ENCODE peak calls at places on chromosomes 4 and X, in six cellular contexts. One of them, this sample, is unnamed.

GRCh38 chrX:79231662-79232061 is 87.2 kb downstream of the GPR174 start:
- DNase-seq in neural progenitor cell: no peak
- DNase-seq in neuronal stem cell: no peak
- DNase-seq in T-helper 2 cell: no peak
- DNase-seq in HTR-8/SVneo: no peak
- DNase-seq in A549: no peak
- DNase-seq in this sample: no peak

GRCh38 chr4:130808492-130808891 is 1712.5 kb downstream of the C4orf33 start:
- DNase-seq in neural progenitor cell: peak
- DNase-seq in neuronal stem cell: no peak
- DNase-seq in T-helper 2 cell: no peak
- DNase-seq in HTR-8/SVneo: peak
- DNase-seq in A549: no peak
- DNase-seq in this sample: no peak

GRCh38 chr4:183345261-183345660 is 23.0 kb upstream of the CLDN24 start:
- DNase-seq in neural progenitor cell: peak
- DNase-seq in neuronal stem cell: no peak
- DNase-seq in T-helper 2 cell: no peak
- DNase-seq in HTR-8/SVneo: no peak
- DNase-seq in A549: no peak
- DNase-seq in this sample: no peak

GRCh38 chrX:119935215-119935893 is 8.2 kb downstream of the NKAP start:
- DNase-seq in neural progenitor cell: no peak
- DNase-seq in neuronal stem cell: no peak
- DNase-seq in T-helper 2 cell: no peak
- DNase-seq in HTR-8/SVneo: no peak
- DNase-seq in A549: no peak
- DNase-seq in this sample: no peak

GRCh38 chrX:6002056-6002455 is 226.6 kb downstream of the NLGN4X start:
- DNase-seq in neural progenitor cell: no peak
- DNase-seq in neuronal stem cell: no peak
- DNase-seq in T-helper 2 cell: no peak
- DNase-seq in HTR-8/SVneo: no peak
- DNase-seq in A549: no peak
- DNase-seq in this sample: no peak

GRCh38 chr4:4852591-4853362 is 6.7 kb upstream of the MSX1 start:
- DNase-seq in neural progenitor cell: peak
- DNase-seq in neuronal stem cell: no peak
- DNase-seq in T-helper 2 cell: no peak
- DNase-seq in HTR-8/SVneo: peak
- DNase-seq in A549: no peak
- DNase-seq in this sample: no peak

GRCh38 chr4:149031399-149031798 is 589.2 kb upstream of the NR3C2 start:
- DNase-seq in neural progenitor cell: peak
- DNase-seq in neuronal stem cell: no peak
- DNase-seq in T-helper 2 cell: no peak
- DNase-seq in HTR-8/SVneo: peak
- DNase-seq in A549: no peak
- DNase-seq in this sample: no peak

GRCh38 chr4:53633608-53634007 is 42.3 kb upstream of the LNX1 start:
- DNase-seq in neural progenitor cell: no peak
- DNase-seq in neuronal stem cell: no peak
- DNase-seq in T-helper 2 cell: no peak
- DNase-seq in HTR-8/SVneo: no peak
- DNase-seq in A549: no peak
- DNase-seq in this sample: no peak

GRCh38 chrX:51420610-51421009 is 75.8 kb downstream of the NUDT11 start:
- DNase-seq in neural progenitor cell: peak
- DNase-seq in neuronal stem cell: peak
- DNase-seq in T-helper 2 cell: no peak
- DNase-seq in HTR-8/SVneo: peak
- DNase-seq in A549: peak
- DNase-seq in this sample: no peak

GRCh38 chr4:39062094-39062493 is at the start of gene KLHL5:
- DNase-seq in neural progenitor cell: peak
- DNase-seq in neuronal stem cell: peak
- DNase-seq in T-helper 2 cell: no peak
- DNase-seq in HTR-8/SVneo: no peak
- DNase-seq in A549: no peak
- DNase-seq in this sample: no peak

GRCh38 chrX:45009371-45010000 is 136.5 kb downstream of the KDM6A start:
- DNase-seq in neural progenitor cell: no peak
- DNase-seq in neuronal stem cell: no peak
- DNase-seq in T-helper 2 cell: no peak
- DNase-seq in HTR-8/SVneo: no peak
- DNase-seq in A549: no peak
- DNase-seq in this sample: no peak

GRCh38 chr4:2939383-2940243 is 23.6 kb downstream of the NOP14 start:
- DNase-seq in neural progenitor cell: no peak
- DNase-seq in neuronal stem cell: no peak
- DNase-seq in T-helper 2 cell: no peak
- DNase-seq in HTR-8/SVneo: no peak
- DNase-seq in A549: no peak
- DNase-seq in this sample: no peak

GRCh38 chr4:150949342-150949741 is 65.7 kb downstream of the LRBA start:
- DNase-seq in neural progenitor cell: no peak
- DNase-seq in neuronal stem cell: no peak
- DNase-seq in T-helper 2 cell: no peak
- DNase-seq in HTR-8/SVneo: no peak
- DNase-seq in A549: no peak
- DNase-seq in this sample: no peak

GRCh38 chr4:30716158-30716557 is 4.0 kb upstream of the PCDH7 start:
- DNase-seq in neural progenitor cell: peak
- DNase-seq in neuronal stem cell: peak
- DNase-seq in T-helper 2 cell: no peak
- DNase-seq in HTR-8/SVneo: peak
- DNase-seq in A549: peak
- DNase-seq in this sample: no peak

GRCh38 chr4:31020363-31020762 is 300.2 kb downstream of the PCDH7 start:
- DNase-seq in neural progenitor cell: no peak
- DNase-seq in neuronal stem cell: no peak
- DNase-seq in T-helper 2 cell: no peak
- DNase-seq in HTR-8/SVneo: no peak
- DNase-seq in A549: no peak
- DNase-seq in this sample: no peak

GRCh38 chr4:39613093-39613656 is 25.5 kb downstream of the SMIM14 start:
- DNase-seq in neural progenitor cell: no peak
- DNase-seq in neuronal stem cell: no peak
- DNase-seq in T-helper 2 cell: no peak
- DNase-seq in HTR-8/SVneo: no peak
- DNase-seq in A549: no peak
- DNase-seq in this sample: no peak

GRCh38 chr4:71188197-71188625 is 150.6 kb upstream of the SLC4A4 start:
- DNase-seq in neural progenitor cell: peak
- DNase-seq in neuronal stem cell: peak
- DNase-seq in T-helper 2 cell: no peak
- DNase-seq in HTR-8/SVneo: no peak
- DNase-seq in A549: no peak
- DNase-seq in this sample: no peak

GRCh38 chr4:151675366-151676060 is 85.3 kb downstream of the GATB start:
- DNase-seq in neural progenitor cell: peak
- DNase-seq in neuronal stem cell: no peak
- DNase-seq in T-helper 2 cell: no peak
- DNase-seq in HTR-8/SVneo: no peak
- DNase-seq in A549: no peak
- DNase-seq in this sample: no peak

GRCh38 chrX:101685923-101686322 is 26.3 kb upstream of the ARMCX2 start:
- DNase-seq in neural progenitor cell: peak
- DNase-seq in neuronal stem cell: peak
- DNase-seq in T-helper 2 cell: no peak
- DNase-seq in HTR-8/SVneo: no peak
- DNase-seq in A549: no peak
- DNase-seq in this sample: no peak

GRCh38 chr4:110020139-110020538 is 107.5 kb downstream of the EGF start:
- DNase-seq in neural progenitor cell: peak
- DNase-seq in neuronal stem cell: peak
- DNase-seq in T-helper 2 cell: no peak
- DNase-seq in HTR-8/SVneo: peak
- DNase-seq in A549: no peak
- DNase-seq in this sample: no peak

GRCh38 chr4:105145913-105146285 is 777 bp upstream of the TET2 start:
- DNase-seq in neural progenitor cell: peak
- DNase-seq in neuronal stem cell: peak
- DNase-seq in T-helper 2 cell: peak
- DNase-seq in HTR-8/SVneo: no peak
- DNase-seq in A549: no peak
- DNase-seq in this sample: peak

GRCh38 chrX:77743720-77744119 is 42.3 kb downstream of the ATRX start:
- DNase-seq in neural progenitor cell: no peak
- DNase-seq in neuronal stem cell: no peak
- DNase-seq in T-helper 2 cell: no peak
- DNase-seq in HTR-8/SVneo: no peak
- DNase-seq in A549: no peak
- DNase-seq in this sample: no peak

This sample was measured in activated B cell treated with CpG ODN at 0.5 μM for 24 hours.